ENCODE peak calls at places on chromosome 13, in seven cellular contexts. V is pancreas; G is stimulated activated naive B cell treated with anti-CD40 and anti-IgM and Interleukin-4, amounts not matched to agents 10 μg/mL and 1 μg/mL and 100 μg/mL, for 72 hours; P is right cardiac atrium; X is activated CD8-positive, alpha-beta memory T cell treated with anti-CD3 and anti-CD28 coated beads, Interleukin-2, amount 10 ng/mL, durations not matched to agents 7 days and 5 days; R is effector memory CD8-positive, alpha-beta T cell; U is A549. A is an unnamed sample.

GRCh38 chr13:44243198-44243852 is 130.3 kb upstream of the SERP2 start:
- ATAC-seq in V (peak), G (peak), P (peak), X (peak), R (no peak), U (peak), A (peak)

GRCh38 chr13:42883771-42884170 is 102.4 kb downstream of the FAM216B start:
- ATAC-seq in V (peak), G (no peak), P (peak), X (no peak), R (no peak), U (no peak), A (no peak)

GRCh38 chr13:61170791-61171330 is 244.8 kb downstream of the PCDH20 start:
- ATAC-seq in V (no peak), G (no peak), P (no peak), X (no peak), R (no peak), U (no peak), A (no peak)

GRCh38 chr13:35512271-35512920 is 35.9 kb upstream of the MAB21L1 start:
- ATAC-seq in V (peak), G (peak), P (peak), X (no peak), R (no peak), U (no peak), A (peak)

GRCh38 chr13:104993708-104994107 is 1541.8 kb downstream of the EFNB2 start:
- ATAC-seq in V (no peak), G (no peak), P (no peak), X (no peak), R (no peak), U (no peak), A (no peak)

GRCh38 chr13:74715718-74716117 is 581.5 kb upstream of the KLF12 start:
- ATAC-seq in V (no peak), G (no peak), P (no peak), X (no peak), R (no peak), U (no peak), A (no peak)

GRCh38 chr13:89061821-89062220 is 1390.7 kb downstream of the SLITRK5 start:
- ATAC-seq in V (peak), G (no peak), P (no peak), X (no peak), R (no peak), U (no peak), A (no peak)

GRCh38 chr13:49292742-49293498 is 45.2 kb downstream of the CDADC1 start:
- ATAC-seq in V (peak), G (no peak), P (peak), X (peak), R (no peak), U (no peak), A (no peak)

GRCh38 chr13:59368652-59369051 is 795.1 kb downstream of the DIAPH3 start:
- ATAC-seq in V (peak), G (no peak), P (peak), X (no peak), R (no peak), U (no peak), A (no peak)

GRCh38 chr13:76803831-76804230 is 82.4 kb downstream of the KCTD12 start:
- ATAC-seq in V (no peak), G (no peak), P (peak), X (no peak), R (no peak), U (no peak), A (no peak)

GRCh38 chr13:44790289-44790688 is 199.0 kb downstream of the NUFIP1 start:
- ATAC-seq in V (no peak), G (no peak), P (no peak), X (no peak), R (no peak), U (no peak), A (peak)

GRCh38 chr13:24097064-24097463 is 63.5 kb upstream of the SPATA13 start:
- ATAC-seq in V (peak), G (peak), P (no peak), X (peak), R (no peak), U (no peak), A (peak)

GRCh38 chr13:98476106-98476505 is 100.8 kb downstream of the STK24 start:
- ATAC-seq in V (peak), G (peak), P (no peak), X (peak), R (peak), U (no peak), A (peak)

GRCh38 chr13:52459668-52460067 is 4.4 kb downstream of the CKAP2 start:
- ATAC-seq in V (no peak), G (no peak), P (no peak), X (no peak), R (no peak), U (no peak), A (no peak)

GRCh38 chr13:40819797-40820315 is 30.4 kb downstream of the SLC25A15 start:
- ATAC-seq in V (no peak), G (peak), P (no peak), X (no peak), R (no peak), U (no peak), A (no peak)